ENCODE peak calls at places on chromosomes 12 and 14, in four cellular contexts. D is NCI-H1436, Y is left ventricle myocardium inferior, S is COR-L47. Q is an unnamed sample.

GRCh38 chr12:56358836-56359532 is 923 bp downstream of the STAT2 start:
- DNase-seq in D (no peak), Y (no peak), S (no peak), Q (peak; percentile 0)

GRCh38 chr12:129902371-129903091 is 1.3 kb downstream of the TMEM132D start:
- DNase-seq in D (no peak), Y (no peak), S (no peak), Q (no peak)

GRCh38 chr12:62256408-62257079 is 3.7 kb upstream of the USP15 start:
- DNase-seq in D (no peak), Y (no peak), S (no peak), Q (no peak)

GRCh38 chr12:31861360-31861759 is 97.9 kb upstream of the RESF1 start:
- DNase-seq in D (no peak), Y (no peak), S (no peak), Q (no peak)

GRCh38 chr14:72104011-72104613 is 171.9 kb downstream of the RGS6 start:
- DNase-seq in D (no peak), Y (no peak), S (no peak), Q (no peak)

GRCh38 chr14:95294834-95295599 is 24.7 kb downstream of the CLMN start:
- DNase-seq in D (peak; percentile 87), Y (no peak), S (no peak), Q (no peak)

GRCh38 chr14:73740921-73741326 is 26.7 kb upstream of the PNMA1 start:
- DNase-seq in D (no peak), Y (peak; percentile 78), S (no peak), Q (no peak)

GRCh38 chr12:131061041-131061806 is 107.5 kb downstream of the ADGRD1 start:
- DNase-seq in D (no peak), Y (no peak), S (no peak), Q (no peak)

GRCh38 chr12:131454418-131455217 is 256.3 kb upstream of the SFSWAP start:
- DNase-seq in D (peak; percentile 12), Y (no peak), S (peak; percentile 53), Q (peak; percentile 2)

GRCh38 chr12:11752403-11753150 is 103.1 kb downstream of the ETV6 start:
- DNase-seq in D (no peak), Y (no peak), S (no peak), Q (no peak)

GRCh38 chr12:120136093-120136770 is 19.7 kb upstream of the RAB35 start:
- DNase-seq in D (no peak), Y (no peak), S (no peak), Q (no peak)